ENCODE peak calls at places on chromosomes 5 and 9, in nine cellular contexts. One of them, this sample, is unnamed.

GRCh38 chr5:52392321-52392720 is 395.4 kb upstream of the ITGA1 start:
- DNase-seq in cardiac fibroblast: no peak
- DNase-seq in stomach: no peak
- DNase-seq in kidney epithelial cell: no peak
- DNase-seq in mesendoderm: no peak
- DNase-seq in neural crest cell: no peak
- DNase-seq in activated T-helper 1 cell treated with anti-CD3 and anti-CD28 coated beads, Interleukin-2, amount 50 U/mL, for 16 hours: no peak
- DNase-seq in T-helper 9 cell: no peak
- DNase-seq in OCI-M1: no peak
- DNase-seq in this sample: no peak

GRCh38 chr9:16133032-16133431 is 580.2 kb downstream of the CCDC171 start:
- DNase-seq in cardiac fibroblast: no peak
- DNase-seq in stomach: no peak
- DNase-seq in kidney epithelial cell: no peak
- DNase-seq in mesendoderm: no peak
- DNase-seq in neural crest cell: no peak
- DNase-seq in activated T-helper 1 cell treated with anti-CD3 and anti-CD28 coated beads, Interleukin-2, amount 50 U/mL, for 16 hours: no peak
- DNase-seq in T-helper 9 cell: no peak
- DNase-seq in OCI-M1: no peak
- DNase-seq in this sample: no peak

GRCh38 chr5:160251406-160252155 is 22.3 kb downstream of the FABP6 start:
- DNase-seq in cardiac fibroblast: no peak
- DNase-seq in stomach: no peak
- DNase-seq in kidney epithelial cell: no peak
- DNase-seq in mesendoderm: no peak
- DNase-seq in neural crest cell: no peak
- DNase-seq in activated T-helper 1 cell treated with anti-CD3 and anti-CD28 coated beads, Interleukin-2, amount 50 U/mL, for 16 hours: no peak
- DNase-seq in T-helper 9 cell: no peak
- DNase-seq in OCI-M1: no peak
- DNase-seq in this sample: no peak

GRCh38 chr5:124436294-124436693 is 310.1 kb downstream of the ZNF608 start:
- DNase-seq in cardiac fibroblast: no peak
- DNase-seq in stomach: no peak
- DNase-seq in kidney epithelial cell: no peak
- DNase-seq in mesendoderm: no peak
- DNase-seq in neural crest cell: no peak
- DNase-seq in activated T-helper 1 cell treated with anti-CD3 and anti-CD28 coated beads, Interleukin-2, amount 50 U/mL, for 16 hours: no peak
- DNase-seq in T-helper 9 cell: no peak
- DNase-seq in OCI-M1: no peak
- DNase-seq in this sample: no peak

GRCh38 chr9:3464033-3464638 is 61.7 kb downstream of the RFX3 start:
- DNase-seq in cardiac fibroblast: peak
- DNase-seq in stomach: no peak
- DNase-seq in kidney epithelial cell: no peak
- DNase-seq in mesendoderm: no peak
- DNase-seq in neural crest cell: no peak
- DNase-seq in activated T-helper 1 cell treated with anti-CD3 and anti-CD28 coated beads, Interleukin-2, amount 50 U/mL, for 16 hours: no peak
- DNase-seq in T-helper 9 cell: no peak
- DNase-seq in OCI-M1: no peak
- DNase-seq in this sample: no peak

GRCh38 chr5:32627219-32627880 is 42.0 kb downstream of the SUB1 start:
- DNase-seq in cardiac fibroblast: no peak
- DNase-seq in stomach: no peak
- DNase-seq in kidney epithelial cell: no peak
- DNase-seq in mesendoderm: no peak
- DNase-seq in neural crest cell: no peak
- DNase-seq in activated T-helper 1 cell treated with anti-CD3 and anti-CD28 coated beads, Interleukin-2, amount 50 U/mL, for 16 hours: no peak
- DNase-seq in T-helper 9 cell: no peak
- DNase-seq in OCI-M1: no peak
- DNase-seq in this sample: no peak

GRCh38 chr5:157612581-157612980 is 37.0 kb upstream of the ADAM19 start:
- DNase-seq in cardiac fibroblast: no peak
- DNase-seq in stomach: no peak
- DNase-seq in kidney epithelial cell: no peak
- DNase-seq in mesendoderm: no peak
- DNase-seq in neural crest cell: no peak
- DNase-seq in activated T-helper 1 cell treated with anti-CD3 and anti-CD28 coated beads, Interleukin-2, amount 50 U/mL, for 16 hours: no peak
- DNase-seq in T-helper 9 cell: no peak
- DNase-seq in OCI-M1: no peak
- DNase-seq in this sample: no peak

GRCh38 chr5:71937906-71938698 is 169.2 kb upstream of the MAP1B start:
- DNase-seq in cardiac fibroblast: no peak
- DNase-seq in stomach: no peak
- DNase-seq in kidney epithelial cell: no peak
- DNase-seq in mesendoderm: no peak
- DNase-seq in neural crest cell: no peak
- DNase-seq in activated T-helper 1 cell treated with anti-CD3 and anti-CD28 coated beads, Interleukin-2, amount 50 U/mL, for 16 hours: no peak
- DNase-seq in T-helper 9 cell: no peak
- DNase-seq in OCI-M1: no peak
- DNase-seq in this sample: no peak

GRCh38 chr5:102971693-102972293 is 148.1 kb downstream of the GIN1 start:
- DNase-seq in cardiac fibroblast: peak
- DNase-seq in stomach: no peak
- DNase-seq in kidney epithelial cell: no peak
- DNase-seq in mesendoderm: peak
- DNase-seq in neural crest cell: no peak
- DNase-seq in activated T-helper 1 cell treated with anti-CD3 and anti-CD28 coated beads, Interleukin-2, amount 50 U/mL, for 16 hours: no peak
- DNase-seq in T-helper 9 cell: no peak
- DNase-seq in OCI-M1: peak
- DNase-seq in this sample: no peak

GRCh38 chr5:37492778-37493555 is 113.8 kb downstream of the WDR70 start:
- DNase-seq in cardiac fibroblast: no peak
- DNase-seq in stomach: no peak
- DNase-seq in kidney epithelial cell: no peak
- DNase-seq in mesendoderm: no peak
- DNase-seq in neural crest cell: no peak
- DNase-seq in activated T-helper 1 cell treated with anti-CD3 and anti-CD28 coated beads, Interleukin-2, amount 50 U/mL, for 16 hours: no peak
- DNase-seq in T-helper 9 cell: no peak
- DNase-seq in OCI-M1: no peak
- DNase-seq in this sample: no peak

GRCh38 chr9:114824130-114824529 is 18.3 kb upstream of the TNFSF15 start:
- DNase-seq in cardiac fibroblast: peak
- DNase-seq in stomach: no peak
- DNase-seq in kidney epithelial cell: no peak
- DNase-seq in mesendoderm: no peak
- DNase-seq in neural crest cell: no peak
- DNase-seq in activated T-helper 1 cell treated with anti-CD3 and anti-CD28 coated beads, Interleukin-2, amount 50 U/mL, for 16 hours: no peak
- DNase-seq in T-helper 9 cell: no peak
- DNase-seq in OCI-M1: no peak
- DNase-seq in this sample: no peak

GRCh38 chr5:166907314-166907713 is 1384.1 kb upstream of the WWC1 start:
- DNase-seq in cardiac fibroblast: peak
- DNase-seq in stomach: no peak
- DNase-seq in kidney epithelial cell: peak
- DNase-seq in mesendoderm: no peak
- DNase-seq in neural crest cell: no peak
- DNase-seq in activated T-helper 1 cell treated with anti-CD3 and anti-CD28 coated beads, Interleukin-2, amount 50 U/mL, for 16 hours: no peak
- DNase-seq in T-helper 9 cell: no peak
- DNase-seq in OCI-M1: no peak
- DNase-seq in this sample: no peak

GRCh38 chr5:127385936-127386335 is 95.3 kb downstream of the MEGF10 start:
- DNase-seq in cardiac fibroblast: no peak
- DNase-seq in stomach: no peak
- DNase-seq in kidney epithelial cell: no peak
- DNase-seq in mesendoderm: no peak
- DNase-seq in neural crest cell: no peak
- DNase-seq in activated T-helper 1 cell treated with anti-CD3 and anti-CD28 coated beads, Interleukin-2, amount 50 U/mL, for 16 hours: no peak
- DNase-seq in T-helper 9 cell: no peak
- DNase-seq in OCI-M1: no peak
- DNase-seq in this sample: no peak

GRCh38 chr5:178438746-178439260 is 151.4 kb downstream of the COL23A1 start:
- DNase-seq in cardiac fibroblast: no peak
- DNase-seq in stomach: no peak
- DNase-seq in kidney epithelial cell: no peak
- DNase-seq in mesendoderm: no peak
- DNase-seq in neural crest cell: no peak
- DNase-seq in activated T-helper 1 cell treated with anti-CD3 and anti-CD28 coated beads, Interleukin-2, amount 50 U/mL, for 16 hours: no peak
- DNase-seq in T-helper 9 cell: no peak
- DNase-seq in OCI-M1: no peak
- DNase-seq in this sample: no peak

GRCh38 chr9:105373723-105374122 is 74.1 kb upstream of the FSD1L start:
- DNase-seq in cardiac fibroblast: no peak
- DNase-seq in stomach: no peak
- DNase-seq in kidney epithelial cell: no peak
- DNase-seq in mesendoderm: peak
- DNase-seq in neural crest cell: no peak
- DNase-seq in activated T-helper 1 cell treated with anti-CD3 and anti-CD28 coated beads, Interleukin-2, amount 50 U/mL, for 16 hours: no peak
- DNase-seq in T-helper 9 cell: no peak
- DNase-seq in OCI-M1: peak
- DNase-seq in this sample: no peak

GRCh38 chr9:77952641-77953341 is 78.8 kb downstream of the GNAQ start:
- DNase-seq in cardiac fibroblast: peak
- DNase-seq in stomach: no peak
- DNase-seq in kidney epithelial cell: peak
- DNase-seq in mesendoderm: no peak
- DNase-seq in neural crest cell: no peak
- DNase-seq in activated T-helper 1 cell treated with anti-CD3 and anti-CD28 coated beads, Interleukin-2, amount 50 U/mL, for 16 hours: no peak
- DNase-seq in T-helper 9 cell: no peak
- DNase-seq in OCI-M1: no peak
- DNase-seq in this sample: no peak